ENCODE peak calls at places on chromosomes 5 and 9, in five cellular contexts. One of them, this sample, is unnamed.

GRCh38 chr9:137970098-137970497 is 92.5 kb downstream of the CACNA1B start:
- DNase-seq in A549: no peak
- DNase-seq in mammary epithelial cell: no peak
- DNase-seq in IMR-90: no peak
- DNase-seq in hypothalamus: no peak
- DNase-seq in this sample: no peak

GRCh38 chr9:89853931-89854330 is 249.1 kb downstream of the GADD45G start:
- DNase-seq in A549: no peak
- DNase-seq in mammary epithelial cell: no peak
- DNase-seq in IMR-90: no peak
- DNase-seq in hypothalamus: no peak
- DNase-seq in this sample: no peak

GRCh38 chr5:160045004-160045403 is 36.1 kb downstream of the TTC1 start:
- DNase-seq in A549: no peak
- DNase-seq in mammary epithelial cell: no peak
- DNase-seq in IMR-90: no peak
- DNase-seq in hypothalamus: no peak
- DNase-seq in this sample: no peak

GRCh38 chr9:129408535-129409215 is 212.2 kb downstream of the C9orf50 start:
- DNase-seq in A549: no peak
- DNase-seq in mammary epithelial cell: no peak
- DNase-seq in IMR-90: no peak
- DNase-seq in hypothalamus: no peak
- DNase-seq in this sample: no peak

GRCh38 chr5:93224624-93225023 is 356.4 kb downstream of the NR2F1-AS1 start:
- DNase-seq in A549: no peak
- DNase-seq in mammary epithelial cell: no peak
- DNase-seq in IMR-90: no peak
- DNase-seq in hypothalamus: no peak
- DNase-seq in this sample: no peak

GRCh38 chr9:72356019-72356653 is 8.9 kb downstream of the ZFAND5 start:
- DNase-seq in A549: peak; percentile 46
- DNase-seq in mammary epithelial cell: no peak
- DNase-seq in IMR-90: no peak
- DNase-seq in hypothalamus: no peak
- DNase-seq in this sample: no peak

GRCh38 chr9:107760469-107761242 is 271.1 kb upstream of the KLF4 start:
- DNase-seq in A549: no peak
- DNase-seq in mammary epithelial cell: no peak
- DNase-seq in IMR-90: no peak
- DNase-seq in hypothalamus: no peak
- DNase-seq in this sample: no peak

GRCh38 chr5:179533024-179533423 is 17.3 kb upstream of the RUFY1 start:
- DNase-seq in A549: no peak
- DNase-seq in mammary epithelial cell: no peak
- DNase-seq in IMR-90: no peak
- DNase-seq in hypothalamus: no peak
- DNase-seq in this sample: no peak

GRCh38 chr9:95363051-95363841 is 45.7 kb upstream of the FANCC start:
- DNase-seq in A549: no peak
- DNase-seq in mammary epithelial cell: no peak
- DNase-seq in IMR-90: peak; percentile 33
- DNase-seq in hypothalamus: no peak
- DNase-seq in this sample: no peak

This sample was measured in HCT116.